ENCODE peak calls at places on chromosome 2, in six cellular contexts. M is posterior vena cava; U is choroid plexus epithelial cell; V is DMS79; E is activated CD8-positive, alpha-beta memory T cell treated with anti-CD3 and anti-CD28 coated beads for 24 hours; L is endothelial cell. J is an unnamed sample.

GRCh38 chr2:137769406-137769805 is 194.9 kb upstream of the HNMT start:
- DNase-seq in V (no peak), L (no peak), U (no peak), E (no peak), M (no peak), J (no peak)

GRCh38 chr2:42025151-42025582 is 22.7 kb upstream of the PKDCC start:
- DNase-seq in L (peak; percentile 26), U (peak; percentile 76), V (no peak), E (no peak), M (no peak), J (no peak)

GRCh38 chr2:217270801-217271121 is 410.9 kb upstream of the TNP1 start:
- DNase-seq in L (no peak), M (no peak), V (no peak), E (no peak), U (no peak), J (no peak)

GRCh38 chr2:56743807-56744206 is 560.0 kb downstream of the CCDC85A start:
- DNase-seq in L (no peak), U (no peak), E (no peak), M (no peak), V (no peak), J (no peak)

GRCh38 chr2:16978291-16978690 is 312.7 kb upstream of the CYRIA start:
- DNase-seq in V (no peak), L (no peak), E (no peak), U (peak; percentile 8), M (no peak), J (no peak)

GRCh38 chr2:193668557-193669323 is 1474.0 kb upstream of the TMEFF2 start:
- DNase-seq in E (no peak), V (no peak), U (peak; percentile 1), L (no peak), M (no peak), J (no peak)

GRCh38 chr2:183597841-183598240 is 473.6 kb downstream of the NUP35 start:
- DNase-seq in M (no peak), L (no peak), V (no peak), U (no peak), E (no peak), J (no peak)

GRCh38 chr2:167758292-167758691 is 489.1 kb downstream of the STK39 start:
- DNase-seq in V (no peak), M (peak; percentile 67), L (no peak), U (no peak), E (no peak), J (no peak)

GRCh38 chr2:238100049-238100820 is at the start of gene ESPNL:
- DNase-seq in E (peak; percentile 53), V (no peak), M (peak; percentile 69), L (no peak), U (no peak), J (peak; percentile 88)

GRCh38 chr2:96354492-96354891 is 18.9 kb downstream of the NCAPH start:
- DNase-seq in L (no peak), V (no peak), U (no peak), M (no peak), E (no peak), J (no peak)

GRCh38 chr2:39119732-39120520 is 925 bp downstream of the SOS1 start:
- DNase-seq in L (peak; percentile 54), U (peak; percentile 64), E (peak; percentile 84), V (peak; percentile 20), M (peak; percentile 84), J (no peak)

GRCh38 chr2:216651370-216651881 is 18.2 kb downstream of the IGFBP2 start:
- DNase-seq in V (no peak), E (no peak), L (no peak), U (peak; percentile 95), M (peak; percentile 22), J (no peak)

GRCh38 chr2:169038338-169038757 is 7.2 kb upstream of the ABCB11 start:
- DNase-seq in E (no peak), M (no peak), V (no peak), U (peak; percentile 73), L (no peak), J (no peak)

GRCh38 chr2:133171396-133172004 is 396.8 kb downstream of the NCKAP5 start:
- DNase-seq in M (no peak), V (peak; percentile 35), E (no peak), L (peak; percentile 30), U (peak; percentile 81), J (peak; percentile 25)

GRCh38 chr2:100818606-100819364 is 1.2 kb upstream of the NPAS2 start:
- DNase-seq in L (peak; percentile 60), V (no peak), U (peak; percentile 81), M (peak; percentile 87), E (peak; percentile 73), J (no peak)

GRCh38 chr2:234496442-234496834 is 443 bp downstream of the ARL4C start:
- DNase-seq in V (peak; percentile 18), L (peak; percentile 22), M (no peak), E (no peak), U (peak; percentile 43), J (no peak)